ENCODE peak calls at places on chromosomes 6 and 20, in five cellular contexts. S is endothelial cell, A is psoas muscle, F is caudate nucleus, E is progenitor cell of endocrine pancreas. P is an unnamed sample.

GRCh38 chr6:160919713-160920112 is 71.9 kb upstream of the MAP3K4 start:
- DNase-seq in S (no peak), A (no peak), F (no peak), E (no peak), P (no peak)

GRCh38 chr20:23159923-23160445 is 73.9 kb upstream of the CD93 start:
- DNase-seq in S (no peak), A (no peak), F (no peak), E (no peak), P (no peak)

GRCh38 chr20:63941282-63942060 is 14.7 kb downstream of the UCKL1 start:
- DNase-seq in S (peak; percentile 60), A (peak; percentile 80), F (no peak), E (no peak), P (no peak)

GRCh38 chr6:16420715-16421461 is 182.5 kb downstream of the GMPR start:
- DNase-seq in S (no peak), A (no peak), F (no peak), E (no peak), P (no peak)

GRCh38 chr6:55578537-55579363 is at the start of gene HMGCLL1:
- DNase-seq in S (peak; percentile 63), A (peak; percentile 71), F (peak; percentile 59), E (peak; percentile 44), P (no peak)

GRCh38 chr20:62325172-62325905 is 22.5 kb downstream of the ADRM1 start:
- DNase-seq in S (no peak), A (no peak), F (no peak), E (no peak), P (no peak)

GRCh38 chr6:127100510-127101140 is 17.8 kb upstream of the RSPO3 start:
- DNase-seq in S (no peak), A (no peak), F (no peak), E (no peak), P (no peak)

GRCh38 chr6:117992856-117993255 is 85.8 kb downstream of the SLC35F1 start:
- DNase-seq in S (no peak), A (no peak), F (peak; percentile 13), E (no peak), P (no peak)

GRCh38 chr6:158518196-158519127 is 41.4 kb upstream of the TMEM181 start:
- DNase-seq in S (peak; percentile 50), A (no peak), F (no peak), E (no peak), P (peak; percentile 23)

GRCh38 chr6:170192905-170193304 is 98.0 kb downstream of the DLL1 start:
- DNase-seq in S (no peak), A (no peak), F (no peak), E (no peak), P (no peak)

GRCh38 chr20:63053430-63054102 is 46.8 kb upstream of the BHLHE23 start:
- DNase-seq in S (no peak), A (no peak), F (no peak), E (no peak), P (no peak)

GRCh38 chr6:15026832-15027231 is 219.0 kb upstream of the JARID2 start:
- DNase-seq in S (no peak), A (no peak), F (no peak), E (no peak), P (no peak)

P was measured in tibial nerve.